ENCODE peak calls at places on chromosomes 6 and 20, in nine cellular contexts. D, R, U, K, G, M, X, W and F are unnamed samples.

GRCh38 chr6:167750956-167751358 is 75.8 kb upstream of the AFDN start:
- DNase-seq in D (peak), R (no peak), U (peak), K (peak), G (no peak), M (peak), X (no peak), W (no peak), F (peak)

GRCh38 chr6:41072836-41073202 is at the start of gene NFYA:
- DNase-seq in D (peak), R (no peak), U (peak), K (no peak), G (no peak), M (no peak), X (peak), W (peak), F (peak)

GRCh38 chr6:110567957-110568696 is 91.7 kb upstream of the SLC22A16 start:
- DNase-seq in D (no peak), R (no peak), U (no peak), K (no peak), G (no peak), M (no peak), X (no peak), W (no peak), F (no peak)

GRCh38 chr6:135358251-135358821 is 139.2 kb downstream of the AHI1 start:
- DNase-seq in D (no peak), R (no peak), U (peak), K (no peak), G (no peak), M (no peak), X (no peak), W (peak), F (no peak)

GRCh38 chr20:11919046-11919445 is 1.4 kb downstream of the BTBD3 start:
- DNase-seq in D (peak), R (no peak), U (no peak), K (peak), G (no peak), M (no peak), X (no peak), W (peak), F (peak)

GRCh38 chr6:33075568-33076405 is at the start of gene HLA-DPB1:
- DNase-seq in D (no peak), R (peak), U (peak), K (no peak), G (peak), M (no peak), X (no peak), W (peak), F (no peak)

GRCh38 chr6:13874191-13874549 is 50.6 kb upstream of the RNF182 start:
- DNase-seq in D (no peak), R (no peak), U (no peak), K (no peak), G (no peak), M (no peak), X (no peak), W (no peak), F (no peak)

GRCh38 chr20:40283689-40284088 is 405.3 kb downstream of the MAFB start:
- DNase-seq in D (no peak), R (no peak), U (peak), K (no peak), G (no peak), M (no peak), X (no peak), W (no peak), F (no peak)

GRCh38 chr6:111764238-111765182 is 108.7 kb downstream of the FYN start:
- DNase-seq in D (no peak), R (peak), U (no peak), K (no peak), G (peak), M (no peak), X (no peak), W (no peak), F (no peak)

GRCh38 chr20:19071442-19071717 is 141.1 kb upstream of the SLC24A3 start:
- DNase-seq in D (no peak), R (no peak), U (no peak), K (no peak), G (no peak), M (no peak), X (no peak), W (no peak), F (no peak)

GRCh38 chr20:16098890-16099639 is 474.2 kb downstream of the KIF16B start:
- DNase-seq in D (no peak), R (no peak), U (no peak), K (no peak), G (no peak), M (no peak), X (no peak), W (peak), F (no peak)

GRCh38 chr6:152170702-152171667 is 363.5 kb downstream of the ESR1 start:
- DNase-seq in D (peak), R (peak), U (no peak), K (no peak), G (peak), M (no peak), X (no peak), W (peak), F (no peak)

GRCh38 chr6:27867941-27868705 is 44.1 kb downstream of the OR2B2 start:
- DNase-seq in D (no peak), R (no peak), U (no peak), K (no peak), G (no peak), M (no peak), X (no peak), W (peak), F (no peak)

GRCh38 chr6:20833881-20834515 is 299.7 kb downstream of the CDKAL1 start:
- DNase-seq in D (no peak), R (no peak), U (no peak), K (no peak), G (no peak), M (no peak), X (no peak), W (no peak), F (no peak)

GRCh38 chr6:38404355-38404754 is 235.4 kb downstream of the BTBD9 start:
- DNase-seq in D (no peak), R (no peak), U (no peak), K (no peak), G (no peak), M (no peak), X (no peak), W (peak), F (no peak)

GRCh38 chr20:5080384-5080877 is 39.3 kb downstream of the PCNA start:
- DNase-seq in D (peak), R (no peak), U (no peak), K (no peak), G (no peak), M (peak), X (no peak), W (peak), F (peak)
- H3K27ac ChIP-seq in D (no peak), R (no peak), U (peak), K (no peak), G (no peak), M (peak), X (peak), W (no peak), F (peak)

DNA sequence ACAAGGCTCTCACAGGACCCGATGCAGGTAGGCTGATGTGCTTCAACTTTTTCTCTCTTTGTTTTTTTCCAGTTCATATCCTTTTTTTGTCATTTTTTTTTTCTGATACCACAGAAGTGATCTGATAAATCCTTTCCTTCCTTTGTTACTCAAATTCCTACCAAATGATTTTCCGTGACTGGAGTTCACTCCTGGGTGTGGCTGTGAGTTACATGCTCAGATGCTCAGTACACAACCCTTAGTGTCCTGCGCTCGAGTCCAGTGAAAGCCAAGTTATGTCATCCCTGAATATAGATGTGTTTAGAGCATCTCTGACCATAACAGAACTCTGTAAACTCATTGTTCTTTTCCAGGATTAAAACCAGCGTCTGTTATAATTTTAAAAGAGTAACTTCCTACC is 147.2 kb upstream of the AKAP12 start:
- DNase-seq in D (no peak), R (no peak), U (no peak), K (no peak), G (no peak), M (no peak), X (no peak), W (no peak), F (no peak)
- H3K27ac ChIP-seq in D (no peak), R (no peak), U (no peak), K (no peak), G (no peak), M (no peak), X (no peak), W (no peak), F (no peak)

GRCh38 chr6:3088446-3088845 is 20.2 kb downstream of the RIPK1 start:
- DNase-seq in D (no peak), R (no peak), U (peak), K (no peak), G (no peak), M (no peak), X (no peak), W (peak), F (no peak)
- H3K27ac ChIP-seq in D (no peak), R (no peak), U (peak), K (no peak), G (no peak), M (peak), X (peak), W (no peak), F (no peak)

GRCh38 chr20:37396520-37397075 is 50.7 kb downstream of the SRC start:
- DNase-seq in D (no peak), R (no peak), U (no peak), K (no peak), G (no peak), M (no peak), X (no peak), W (no peak), F (peak)
- H3K27ac ChIP-seq in D (no peak), R (no peak), U (peak), K (peak), G (no peak), M (no peak), X (no peak), W (no peak), F (no peak)

GRCh38 chr6:53830356-53830755 is 35.6 kb downstream of the LRRC1 start:
- DNase-seq in D (no peak), R (no peak), U (no peak), K (no peak), G (no peak), M (no peak), X (no peak), W (no peak), F (no peak)
- H3K27ac ChIP-seq in D (no peak), R (no peak), U (no peak), K (no peak), G (no peak), M (no peak), X (no peak), W (no peak), F (no peak)

GRCh38 chr6:37042139-37042538 is 36.7 kb downstream of the FGD2 start:
- DNase-seq in D (no peak), R (no peak), U (no peak), K (no peak), G (no peak), M (no peak), X (no peak), W (no peak), F (peak)

GRCh38 chr6:37041521-37041920 is 36.1 kb downstream of the FGD2 start:
- DNase-seq in D (no peak), R (no peak), U (no peak), K (no peak), G (no peak), M (no peak), X (no peak), W (no peak), F (no peak)

GRCh38 chr6:37036146-37036545 is 30.7 kb downstream of the FGD2 start:
- DNase-seq in D (no peak), R (no peak), U (no peak), K (no peak), G (no peak), M (no peak), X (no peak), W (no peak), F (no peak)

GRCh38 chr6:37039958-37040357 is 34.5 kb downstream of the FGD2 start:
- DNase-seq in D (no peak), R (no peak), U (no peak), K (no peak), G (no peak), M (no peak), X (no peak), W (no peak), F (no peak)

GRCh38 chr6:37038297-37039198 is 33.1 kb downstream of the FGD2 start:
- DNase-seq in D (peak), R (no peak), U (no peak), K (peak), G (no peak), M (peak), X (no peak), W (peak), F (peak)
- H3K27ac ChIP-seq in D (no peak), R (no peak), U (peak), K (peak), G (no peak), M (no peak), X (peak), W (no peak), F (no peak)

GRCh38 chr20:64224344-64225165 is 31.0 kb upstream of the PCMTD2 start:
- DNase-seq in D (no peak), R (no peak), U (peak), K (no peak), G (no peak), M (no peak), X (no peak), W (peak), F (no peak)
- H3K27ac ChIP-seq in D (no peak), R (no peak), U (peak), K (no peak), G (no peak), M (no peak), X (no peak), W (peak), F (peak)

GRCh38 chr20:43744966-43745733 is 18.3 kb upstream of the GTSF1L start:
- DNase-seq in D (peak), R (no peak), U (no peak), K (no peak), G (no peak), M (no peak), X (no peak), W (no peak), F (no peak)
- H3K27ac ChIP-seq in D (no peak), R (no peak), U (no peak), K (no peak), G (no peak), M (no peak), X (no peak), W (no peak), F (no peak)